ENCODE peak calls at places on chromosomes 1 and 21, in five cellular contexts. Y is Calu3, E is HFF-Myc, R is germinal center, D is endothelial cell. I is an unnamed sample.

GRCh38 chr1:196309386-196309785 is 298.9 kb downstream of the KCNT2 start:
- DNase-seq in Y (no peak), E (peak; percentile 15), R (no peak), D (no peak), I (no peak)

GRCh38 chr1:7313081-7313546 is 458.0 kb upstream of the VAMP3 start:
- DNase-seq in Y (no peak), E (no peak), R (no peak), D (no peak), I (no peak)

GRCh38 chr1:115076384-115076906 is 12.9 kb downstream of the TSPAN2 start:
- DNase-seq in Y (no peak), E (no peak), R (no peak), D (no peak), I (no peak)

GRCh38 chr1:44924835-44925464 is 61.4 kb downstream of the EIF2B3 start:
- DNase-seq in Y (peak; percentile 1), E (peak; percentile 52), R (no peak), D (no peak), I (no peak)

GRCh38 chr1:221174598-221174997 is 295.4 kb downstream of the HLX start:
- DNase-seq in Y (no peak), E (no peak), R (no peak), D (no peak), I (no peak)

GRCh38 chr1:242225770-242226573 is 227.1 kb upstream of the MAP1LC3C start:
- DNase-seq in Y (no peak), E (no peak), R (no peak), D (no peak), I (no peak)

GRCh38 chr1:172322219-172323061 is 98.0 kb upstream of the C1orf105 start:
- DNase-seq in Y (peak; percentile 53), E (peak; percentile 95), R (no peak), D (no peak), I (no peak)

GRCh38 chr21:23402929-23403520 is 2204.3 kb downstream of the MRPL39 start:
- DNase-seq in Y (no peak), E (no peak), R (no peak), D (no peak), I (no peak)

GRCh38 chr1:208107817-208108608 is 136.2 kb downstream of the PLXNA2 start:
- DNase-seq in Y (peak; percentile 22), E (no peak), R (no peak), D (no peak), I (no peak)

GRCh38 chr1:150366416-150367296 is 2.7 kb downstream of the RPRD2 start:
- DNase-seq in Y (no peak), E (no peak), R (no peak), D (no peak), I (no peak)

GRCh38 chr1:3651939-3652537 is at the start of gene TP73:
- DNase-seq in Y (no peak), E (no peak), R (no peak), D (no peak), I (no peak)

GRCh38 chr1:158916085-158916484 is 15.3 kb upstream of the PYHIN1 start:
- DNase-seq in Y (no peak), E (peak; percentile 3), R (no peak), D (no peak), I (no peak)

GRCh38 chr1:217780993-217781392 is 149.8 kb downstream of the SPATA17 start:
- DNase-seq in Y (no peak), E (peak; percentile 7), R (no peak), D (no peak), I (no peak)

GRCh38 chr1:200042437-200043329 is 15.2 kb downstream of the NR5A2 start:
- DNase-seq in Y (peak; percentile 30), E (no peak), R (no peak), D (peak; percentile 49), I (no peak)

GRCh38 chr1:53188099-53188498 is 8.5 kb upstream of the CPT2 start:
- DNase-seq in Y (no peak), E (no peak), R (no peak), D (no peak), I (no peak)

GRCh38 chr1:1004780-1005697 is 5.1 kb upstream of the HES4 start:
- DNase-seq in Y (peak; percentile 34), E (no peak), R (no peak), D (peak; percentile 32), I (no peak)

GRCh38 chr21:42509239-42509638 is 4.4 kb upstream of the SLC37A1 start:
- DNase-seq in Y (no peak), E (no peak), R (no peak), D (no peak), I (no peak)

I was measured in central memory CD4-positive, alpha-beta T cell.